ENCODE peak calls at places on chromosomes 16 and 17, in six cellular contexts. C, Z, Y, N, E and J are unnamed samples. For H3K4me1, the result is how much of the 10 kb centered on the place peaks cover.

GRCh38 chr17:78147315-78147998 is 1.3 kb downstream of the C17orf99 start:
- DNase-seq in E (no peak), Y (no peak), N (peak), Z (no peak), C (no peak), J (no peak)

GRCh38 chr16:14428043-14428442 is 202.0 kb downstream of the PARN start:
- DNase-seq in E (no peak), N (no peak), Z (no peak), C (no peak), Y (no peak), J (no peak)

GRCh38 chr16:65658339-65659275 is 536.7 kb upstream of the CDH11 start:
- DNase-seq in N (no peak), Z (no peak), E (no peak), Y (peak), C (no peak), J (no peak)

GRCh38 chr17:64466019-64466735 is 17.3 kb downstream of the MILR1 start:
- DNase-seq in C (no peak), N (no peak), Y (peak), Z (no peak), E (no peak), J (no peak)

GRCh38 chr16:1941162-1941923 is 1.7 kb downstream of the MSRB1 start:
- DNase-seq in C (no peak), Y (peak), N (no peak), E (no peak), Z (no peak), J (no peak)

GRCh38 chr16:894841-895240 is 75.9 kb downstream of the LMF1 start:
- DNase-seq in E (no peak), Y (peak), C (no peak), Z (no peak), N (no peak), J (no peak)

GRCh38 chr17:11693284-11693683 is 95.0 kb downstream of the DNAH9 start:
- DNase-seq in N (no peak), Z (no peak), E (no peak), C (no peak), Y (no peak), J (no peak)

GRCh38 chr16:51159864-51160263 is 8.8 kb upstream of the SALL1 start:
- DNase-seq in Y (peak), N (no peak), E (no peak), Z (no peak), C (no peak), J (no peak)

GRCh38 chr16:88924834-88925539 is 52.0 kb downstream of the CBFA2T3 start:
- DNase-seq in Y (peak), N (peak), E (peak), Z (no peak), C (no peak), J (no peak)

GRCh38 chr16:13733561-13733960 is 186.4 kb upstream of the ERCC4 start:
- DNase-seq in Y (no peak), E (no peak), C (no peak), N (no peak), Z (no peak), J (no peak)

GRCh38 chr17:20989991-20990855 is 52.6 kb downstream of the USP22 start:
- DNase-seq in Y (no peak), Z (no peak), C (no peak), E (no peak), N (peak), J (no peak)

GRCh38 chr17:69105907-69106730 is 35.6 kb downstream of the ABCA6 start:
- DNase-seq in C (no peak), E (no peak), Y (no peak), N (no peak), Z (no peak), J (no peak)

GRCh38 chr17:68462381-68463210 is 5.3 kb upstream of the WIPI1 start:
- DNase-seq in Y (peak), E (peak), Z (no peak), C (peak), N (peak), J (peak)

GRCh38 chr16:19499006-19499405 is 22.9 kb downstream of the GDE1 start:
- DNase-seq in C (no peak), N (no peak), Z (no peak), Y (no peak), E (no peak), J (no peak)

GRCh38 chr17:58913552-58913951 is 157.9 kb downstream of the PPM1E start:
- DNase-seq in N (no peak), E (no peak), C (no peak), Y (no peak), Z (no peak), J (no peak)

GRCh38 chr17:81147701-81148100 is 17.6 kb upstream of the PVALEF start:
- DNase-seq in C (no peak), Y (no peak), E (no peak), Z (no peak), N (no peak), J (no peak)

GRCh38 chr16:8660841-8661301 is 13.5 kb upstream of the ABAT start:
- DNase-seq in Y (peak), Z (no peak), E (peak), C (peak), N (peak), J (no peak)

GRCh38 chr16:74778646-74779045 is 4.0 kb upstream of the FA2H start:
- DNase-seq in E (no peak), Y (no peak), C (no peak), N (no peak), Z (no peak), J (no peak)
- TF ChIP-seq CTCF in E (no peak), Y (no peak), C (no peak), N (no peak), Z (no peak), J (no peak)

DNA sequence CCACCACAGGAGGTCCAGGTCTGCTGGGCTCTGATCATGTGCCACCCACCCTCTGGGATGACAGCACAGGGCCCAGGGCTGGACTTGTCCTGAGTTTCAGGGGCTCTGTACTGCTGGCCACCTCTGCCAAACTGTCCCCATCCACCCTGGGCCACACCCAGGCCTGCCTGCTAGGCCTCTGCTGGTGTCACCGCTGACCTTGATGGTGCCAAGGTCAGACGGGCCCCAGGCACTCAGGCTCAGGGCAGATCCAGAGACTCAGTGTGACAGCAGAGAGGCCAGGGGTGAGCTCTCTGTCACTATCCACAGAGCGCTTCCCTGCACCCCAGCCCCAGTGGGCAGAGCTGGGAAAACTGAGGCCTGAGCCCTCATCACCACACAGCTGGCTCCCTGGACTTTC is 75.6 kb downstream of the RMI2 start:
- DNase-seq in C (no peak), N (no peak), E (no peak), Y (no peak), Z (no peak), J (no peak)
- H3K4me3 ChIP-seq in C (no peak), N (no peak), E (no peak), Y (no peak), Z (no peak), J (no peak)

DNA sequence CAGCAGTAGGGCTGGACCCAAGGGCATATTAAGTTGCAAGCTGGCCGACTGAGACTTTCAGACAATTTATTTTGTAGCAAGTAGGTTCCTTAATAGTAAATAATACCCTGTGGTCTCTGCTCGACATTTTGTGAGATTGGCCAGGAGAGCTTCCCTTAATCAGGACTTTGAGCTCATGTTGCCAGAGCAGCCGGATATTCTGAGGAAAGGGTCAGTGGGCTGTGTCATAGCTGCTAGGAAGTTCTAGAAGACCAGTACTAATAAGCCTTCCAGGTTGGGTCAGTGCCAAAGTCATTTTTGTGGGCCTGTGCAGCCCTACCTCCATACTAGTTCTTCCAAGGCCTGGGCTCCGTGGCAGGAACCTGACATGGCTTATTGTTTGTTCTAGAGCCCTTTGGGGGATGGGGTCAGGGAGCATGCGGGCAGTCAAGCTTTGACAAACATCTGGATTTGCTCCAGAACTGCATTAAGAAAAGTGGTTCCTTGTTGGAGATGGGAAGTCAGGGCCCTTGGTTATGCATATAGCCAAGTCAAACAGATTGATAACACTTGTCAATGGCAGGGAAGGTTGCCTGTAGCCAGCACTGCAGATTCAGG is 7.5 kb downstream of the ALKBH5 start:
- DNase-seq in Y (no peak), E (no peak), C (no peak), Z (no peak), N (no peak), J (no peak)
- H3K4me1 ChIP-seq in Y (under half), E (under half), C (half or more), Z (under half), N (under half), J (under half)

GRCh38 chr17:74305865-74306654 is 20.0 kb upstream of the KIF19 start:
- DNase-seq in Y (peak), C (no peak), E (no peak), N (no peak), Z (no peak), J (no peak)
- TF ChIP-seq CTCF in Y (peak), C (no peak), E (peak), N (no peak), Z (no peak), J (no peak)

DNA sequence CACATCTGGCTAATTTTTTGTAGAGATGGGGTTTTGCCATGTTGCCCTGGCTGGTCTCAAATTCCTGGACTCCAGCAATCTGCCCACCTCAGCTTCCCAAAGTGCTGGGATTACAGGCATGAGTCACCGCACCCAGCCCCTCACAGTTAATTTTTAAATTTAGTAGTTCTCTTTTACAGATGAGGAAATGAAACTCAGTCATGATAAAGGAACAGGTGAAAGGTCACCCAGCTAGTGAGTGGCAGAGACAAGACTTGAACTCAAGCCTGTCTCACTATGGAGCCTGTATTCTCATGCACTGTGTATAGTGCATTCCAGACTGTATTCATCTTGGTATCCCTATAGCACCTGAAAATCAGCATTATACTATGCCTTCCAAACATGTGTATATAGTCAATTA is 77.1 kb upstream of the WSB1 start:
- DNase-seq in N (no peak), Y (no peak), Z (no peak), C (no peak), E (no peak), J (no peak)
- H3K4me3 ChIP-seq in N (no peak), Y (no peak), Z (no peak), C (no peak), E (no peak), J (no peak)

GRCh38 chr17:57349533-57350227 is 93.4 kb downstream of the MSI2 start:
- DNase-seq in Z (no peak), E (no peak), Y (no peak), N (no peak), C (no peak), J (no peak)

GRCh38 chr17:57355090-57355859 is 99.0 kb downstream of the MSI2 start:
- DNase-seq in C (no peak), E (no peak), N (no peak), Z (no peak), Y (no peak), J (peak)

GRCh38 chr17:57354669-57355068 is 98.3 kb downstream of the MSI2 start:
- DNase-seq in E (no peak), C (no peak), Y (no peak), Z (no peak), N (no peak), J (no peak)

GRCh38 chr17:57350266-57350665 is 93.9 kb downstream of the MSI2 start:
- DNase-seq in Z (no peak), C (no peak), E (no peak), Y (no peak), N (no peak), J (no peak)

GRCh38 chr17:57352658-57353057 is 96.3 kb downstream of the MSI2 start:
- DNase-seq in N (no peak), C (no peak), E (no peak), Y (no peak), Z (no peak), J (no peak)
- H3K4me1 ChIP-seq in N (under half), C (under half), E (under half), Y (under half), Z (under half), J (under half)

DNA sequence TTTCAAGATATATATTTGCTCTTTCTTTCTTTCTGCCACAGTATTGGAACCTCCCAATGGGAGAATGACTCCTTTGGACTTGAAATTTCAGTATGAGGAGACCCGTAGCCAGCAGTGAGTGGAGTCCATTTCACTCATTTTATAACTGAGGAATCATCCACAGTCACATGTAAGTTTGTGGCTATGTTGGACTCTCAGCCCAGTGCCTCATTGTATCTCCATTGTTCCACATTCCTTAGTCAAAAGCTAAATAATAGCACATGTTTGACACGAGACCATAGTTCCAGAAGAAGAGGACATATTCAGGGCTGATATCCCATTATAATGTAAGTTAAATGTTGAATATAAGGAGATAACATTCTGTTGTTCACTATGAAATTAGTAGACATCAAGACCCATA is 12.7 kb upstream of the SPAG9 start:
- DNase-seq in C (no peak), Y (no peak), N (no peak), E (no peak), Z (no peak), J (no peak)
- TF ChIP-seq CTCF in C (no peak), Y (no peak), N (no peak), E (no peak), Z (no peak), J (no peak)

GRCh38 chr16:3256876-3257465 is 538 bp upstream of the MEFV start:
- DNase-seq in E (no peak), C (no peak), N (no peak), Y (no peak), Z (no peak), J (no peak)

GRCh38 chr16:3262517-3262916 is 6.1 kb upstream of the MEFV start:
- DNase-seq in Y (no peak), E (no peak), Z (no peak), C (no peak), N (no peak), J (no peak)

GRCh38 chr16:3259829-3260228 is 3.4 kb upstream of the MEFV start:
- DNase-seq in Z (no peak), N (no peak), Y (no peak), E (no peak), C (no peak), J (no peak)

GRCh38 chr16:3256146-3256875 is at the start of gene MEFV:
- DNase-seq in E (no peak), C (no peak), Y (no peak), Z (no peak), N (no peak), J (no peak)

GRCh38 chr16:3259097-3259496 is 2.7 kb upstream of the MEFV start:
- DNase-seq in N (peak), Z (no peak), C (no peak), E (no peak), Y (no peak), J (peak)
- H3K4me3 ChIP-seq in N (no peak), Z (no peak), C (no peak), E (no peak), Y (no peak), J (no peak)

GRCh38 chr16:84825896-84826557 is 6.2 kb downstream of the CRISPLD2 start:
- DNase-seq in Z (no peak), C (no peak), E (no peak), Y (no peak), N (no peak), J (no peak)
- H3K4me1 ChIP-seq in Z (under half), C (under half), E (under half), Y (under half), N (under half), J (under half)

DNA sequence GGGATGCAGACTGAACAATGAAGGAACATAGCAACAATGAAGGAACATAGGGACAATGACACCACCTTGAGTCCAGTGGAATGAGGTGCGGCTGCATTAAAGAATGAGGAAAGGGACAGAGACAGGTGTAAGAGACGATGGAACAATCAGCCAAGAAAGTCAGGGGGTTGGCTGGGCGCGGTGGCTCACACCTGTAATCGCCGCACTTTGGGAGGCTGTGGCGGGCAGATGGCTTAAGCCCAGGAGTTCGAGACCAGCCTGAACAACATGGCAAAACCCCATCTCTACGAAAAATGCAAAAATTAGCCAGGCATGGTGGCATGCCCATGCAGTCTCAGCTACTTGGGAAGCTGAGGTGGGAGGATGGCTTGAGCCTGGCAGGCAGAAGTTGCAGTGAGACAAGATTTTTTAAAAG is 13.6 kb upstream of the CBFB start:
- DNase-seq in C (no peak), Z (no peak), Y (no peak), E (no peak), N (peak), J (no peak)
- TF ChIP-seq CTCF in C (no peak), Z (no peak), Y (peak), E (peak), N (no peak), J (no peak)